ENCODE peak calls at places on chromosomes 3 and 15, in six cellular contexts. Y, G, A, O, F and S are unnamed samples.

GRCh38 chr3:150407051-150407817 is 864 bp upstream of the TSC22D2 start:
- DNase-seq in Y (peak; percentile 22), G (no peak), A (no peak), O (no peak), F (no peak), S (no peak)

GRCh38 chr15:41966920-41967465 is 5.4 kb downstream of the EHD4 start:
- DNase-seq in Y (no peak), G (no peak), A (no peak), O (peak; percentile 14), F (no peak), S (no peak)

GRCh38 chr3:11499144-11499543 is 144.6 kb downstream of the VGLL4 start:
- DNase-seq in Y (peak; percentile 98), G (no peak), A (no peak), O (no peak), F (no peak), S (no peak)

GRCh38 chr3:106257172-106257571 is 388.4 kb upstream of the CBLB start:
- DNase-seq in Y (no peak), G (no peak), A (no peak), O (no peak), F (no peak), S (no peak)

GRCh38 chr3:127484601-127485388 is 105.7 kb downstream of the TPRA1 start:
- DNase-seq in Y (no peak), G (no peak), A (no peak), O (no peak), F (no peak), S (no peak)

GRCh38 chr3:12347301-12347700 is 58.4 kb downstream of the PPARG start:
- DNase-seq in Y (no peak), G (no peak), A (no peak), O (no peak), F (no peak), S (no peak)

GRCh38 chr3:9064251-9064650 is 101.0 kb upstream of the RAD18 start:
- DNase-seq in Y (no peak), G (no peak), A (no peak), O (no peak), F (no peak), S (no peak)

GRCh38 chr15:85618956-85619491 is 175.7 kb downstream of the KLHL25 start:
- DNase-seq in Y (peak; percentile 98), G (peak; percentile 63), A (no peak), O (no peak), F (no peak), S (peak; percentile 4)

GRCh38 chr3:64815195-64815627 is 127.4 kb upstream of the ADAMTS9 start:
- DNase-seq in Y (peak; percentile 59), G (no peak), A (no peak), O (no peak), F (no peak), S (no peak)

GRCh38 chr3:160225181-160226025 is at the start of gene C3orf80:
- DNase-seq in Y (peak; percentile 26), G (peak; percentile 85), A (no peak), O (no peak), F (peak; percentile 49), S (peak; percentile 77)

GRCh38 chr3:31695280-31696008 is 162.7 kb downstream of the STT3B start:
- DNase-seq in Y (no peak), G (peak; percentile 16), A (no peak), O (no peak), F (no peak), S (no peak)

GRCh38 chr15:31870336-31871158 is 159.8 kb upstream of the CHRNA7 start:
- DNase-seq in Y (peak; percentile 63), G (peak; percentile 95), A (peak; percentile 62), O (peak; percentile 63), F (peak; percentile 74), S (peak; percentile 80)

GRCh38 chr3:47288966-47289910 is 6.5 kb downstream of the KLHL18 start:
- DNase-seq in Y (no peak), G (no peak), A (no peak), O (no peak), F (no peak), S (no peak)

GRCh38 chr3:64399205-64399800 is 174.0 kb upstream of the PRICKLE2 start:
- DNase-seq in Y (peak; percentile 70), G (peak; percentile 67), A (no peak), O (no peak), F (peak; percentile 35), S (no peak)

GRCh38 chr3:39637807-39638206 is 170.3 kb downstream of the MOBP start:
- DNase-seq in Y (peak; percentile 48), G (no peak), A (no peak), O (no peak), F (peak; percentile 51), S (no peak)

DNA sequence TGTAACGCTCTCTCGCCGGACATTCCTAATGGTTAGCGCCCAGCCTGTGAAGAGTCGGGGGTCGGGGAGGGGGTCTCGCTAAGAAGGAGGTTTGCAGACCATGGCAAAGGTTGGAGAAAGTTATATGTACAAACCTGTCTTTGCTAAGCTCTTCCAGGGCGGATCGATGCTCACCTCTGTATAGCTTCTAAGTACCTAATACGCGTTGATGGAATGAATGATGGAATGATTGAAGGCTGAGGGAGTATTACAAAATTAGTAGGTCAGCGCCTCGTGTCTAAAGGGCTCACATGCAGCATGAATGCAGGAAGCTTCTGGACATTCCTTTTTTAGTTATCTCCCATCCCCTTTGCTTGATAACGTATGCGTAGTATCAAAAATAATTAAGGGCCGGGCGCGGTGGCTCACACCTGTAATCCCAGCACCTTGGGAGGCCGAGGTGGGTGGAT is 305 bp upstream of the KPNA1 start:
- DNase-seq in Y (no peak), G (no peak), A (no peak), O (no peak), F (no peak), S (no peak)
- H3K4me3 ChIP-seq in Y (peak overlapping the region; percentile 88), G (peak overlapping the region; percentile 63), A (peak overlapping the region; percentile 93), O (peak overlapping the region; percentile 88), F (peak overlapping the region; percentile 72), S (peak overlapping the region; percentile 78)

GRCh38 chr3:74883690-74884089 is 269.2 kb upstream of the CNTN3 start:
- DNase-seq in Y (peak; percentile 5), G (peak; percentile 28), A (peak; percentile 7), O (no peak), F (no peak), S (no peak)
- TF ChIP-seq CTCF in Y (peak; percentile 36), G (peak; percentile 54), A (peak; percentile 55), O (no peak), F (no peak), S (peak; percentile 19)

GRCh38 chr15:75335313-75335704 is 554 bp upstream of the COMMD4 start:
- DNase-seq in Y (no peak), G (no peak), A (no peak), O (no peak), F (no peak), S (no peak)
- H3K27ac ChIP-seq in Y (peak overlapping the region; percentile 33), G (no peak overlapping the region), A (no peak overlapping the region), O (peak overlapping the region; percentile 73), F (peak overlapping the region; percentile 91), S (peak overlapping the region; percentile 85)

GRCh38 chr15:67120009-67120838 is 54.8 kb downstream of the SMAD3 start:
- DNase-seq in Y (no peak), G (no peak), A (no peak), O (no peak), F (no peak), S (no peak)
- H3K4me3 ChIP-seq in Y (no peak overlapping the region), G (no peak overlapping the region), A (no peak overlapping the region), O (peak overlapping the region; percentile 50), F (no peak overlapping the region), S (no peak overlapping the region)